ENCODE peak calls at places on chromosomes 13 and 19, in ten cellular contexts. K is psoas muscle; T is A549; U is naive thymus-derived CD4-positive, alpha-beta T cell; G is AG04450; E is left lung; H is right lobe of liver; W is uterus; Q is osteoblast; X is cardiac muscle cell. V is an unnamed sample.

GRCh38 chr19:48713041-48713863 is 6.3 kb downstream of the MAMSTR start:
- DNase-seq in E (no peak), G (no peak), K (no peak), H (no peak), W (no peak), Q (peak), U (no peak), X (no peak), T (peak), V (no peak)

GRCh38 chr13:105159794-105160193 is 1375.7 kb downstream of the EFNB2 start:
- DNase-seq in W (no peak), T (no peak), K (no peak), E (no peak), X (no peak), U (no peak), H (no peak), Q (no peak), G (no peak), V (no peak)

GRCh38 chr19:47210180-47210490 is 20.9 kb downstream of the BBC3 start:
- DNase-seq in K (no peak), G (no peak), H (no peak), U (no peak), Q (no peak), W (no peak), X (no peak), T (no peak), E (no peak), V (no peak)

GRCh38 chr19:2355168-2356035 is 4.7 kb upstream of the TMPRSS9 start:
- DNase-seq in W (no peak), G (no peak), X (no peak), Q (peak), K (peak), U (no peak), T (no peak), H (no peak), E (no peak), V (no peak)

GRCh38 chr19:10823690-10824089 is 12.3 kb downstream of the TMED1 start:
- DNase-seq in X (no peak), E (peak), G (no peak), K (no peak), T (no peak), Q (no peak), H (no peak), W (no peak), U (no peak), V (no peak)

GRCh38 chr13:50676602-50677001 is 166.9 kb downstream of the DLEU7 start:
- DNase-seq in Q (no peak), K (no peak), W (no peak), X (no peak), H (no peak), G (no peak), T (no peak), E (no peak), U (no peak), V (peak)

GRCh38 chr13:96141032-96141431 is 51.1 kb downstream of the HS6ST3 start:
- DNase-seq in H (no peak), Q (no peak), K (no peak), G (no peak), E (no peak), T (no peak), U (no peak), X (peak), W (no peak), V (peak)

GRCh38 chr19:3644351-3645066 is 17.9 kb upstream of the CACTIN start:
- DNase-seq in Q (no peak), E (no peak), G (no peak), T (no peak), W (no peak), H (peak), K (no peak), X (no peak), U (no peak), V (no peak)

GRCh38 chr19:4814625-4815425 is 16.7 kb downstream of the TICAM1 start:
- DNase-seq in H (no peak), W (no peak), K (no peak), T (no peak), E (no peak), U (no peak), X (no peak), Q (peak), G (peak), V (no peak)

GRCh38 chr19:52176574-52176973 is 5.2 kb upstream of the ZNF836 start:
- DNase-seq in G (no peak), H (no peak), K (no peak), U (no peak), Q (no peak), E (no peak), X (no peak), W (no peak), T (no peak), V (no peak)

GRCh38 chr13:22665531-22665930 is 515.2 kb upstream of the SGCG start:
- DNase-seq in U (no peak), X (no peak), Q (no peak), T (no peak), H (no peak), K (no peak), G (no peak), E (no peak), W (no peak), V (no peak)

GRCh38 chr13:51997641-51998330 is 13.5 kb downstream of the ATP7B start:
- DNase-seq in X (peak), Q (no peak), U (no peak), E (no peak), H (no peak), T (no peak), K (no peak), W (no peak), G (no peak), V (no peak)

GRCh38 chr13:29582171-29582570 is 13.3 kb downstream of the SLC7A1 start:
- DNase-seq in H (no peak), E (no peak), T (no peak), K (no peak), Q (no peak), W (no peak), U (no peak), G (no peak), X (no peak), V (no peak)

GRCh38 chr13:85864963-85865530 is 65.8 kb upstream of the SLITRK6 start:
- DNase-seq in T (no peak), H (no peak), X (peak), W (no peak), E (no peak), Q (no peak), K (no peak), G (peak), U (no peak), V (peak)

GRCh38 chr13:73216381-73216831 is 157.6 kb downstream of the KLF5 start:
- DNase-seq in G (no peak), Q (peak), K (no peak), H (no peak), W (no peak), X (no peak), U (no peak), E (no peak), T (no peak), V (no peak)

GRCh38 chr13:67619987-67620386 is 389.9 kb upstream of the PCDH9 start:
- DNase-seq in E (no peak), G (peak), H (no peak), K (no peak), X (no peak), W (no peak), U (no peak), Q (no peak), T (no peak), V (no peak)

GRCh38 chr13:37934339-37935191 is 65.0 kb upstream of the TRPC4 start:
- DNase-seq in E (no peak), Q (no peak), W (no peak), G (no peak), H (no peak), U (no peak), K (no peak), X (no peak), T (no peak), V (no peak)

GRCh38 chr13:39565036-39565949 is 37.7 kb downstream of the LHFPL6 start:
- DNase-seq in T (peak), E (no peak), K (peak), U (no peak), H (no peak), W (peak), X (no peak), G (peak), Q (peak), V (peak)

GRCh38 chr19:24054044-24054935 is 32.7 kb upstream of the ZNF254 start:
- DNase-seq in G (peak), H (no peak), T (peak), E (no peak), U (no peak), Q (no peak), W (no peak), X (no peak), K (no peak), V (peak)

GRCh38 chr19:3606690-3607289 is at the start of gene TBXA2R:
- DNase-seq in H (peak), Q (peak), X (peak), G (no peak), T (peak), W (peak), U (peak), K (peak), E (peak), V (no peak)

GRCh38 chr19:40265763-40266099 is 19.4 kb downstream of the AKT2 start:
- DNase-seq in G (no peak), W (no peak), E (no peak), X (no peak), H (no peak), Q (no peak), T (no peak), K (no peak), U (no peak), V (no peak)
- H3K27ac ChIP-seq in G (no peak), W (no peak), E (no peak), X (no peak), H (no peak), Q (no peak), T (no peak), K (peak), U (no peak), V (no peak)

DNA sequence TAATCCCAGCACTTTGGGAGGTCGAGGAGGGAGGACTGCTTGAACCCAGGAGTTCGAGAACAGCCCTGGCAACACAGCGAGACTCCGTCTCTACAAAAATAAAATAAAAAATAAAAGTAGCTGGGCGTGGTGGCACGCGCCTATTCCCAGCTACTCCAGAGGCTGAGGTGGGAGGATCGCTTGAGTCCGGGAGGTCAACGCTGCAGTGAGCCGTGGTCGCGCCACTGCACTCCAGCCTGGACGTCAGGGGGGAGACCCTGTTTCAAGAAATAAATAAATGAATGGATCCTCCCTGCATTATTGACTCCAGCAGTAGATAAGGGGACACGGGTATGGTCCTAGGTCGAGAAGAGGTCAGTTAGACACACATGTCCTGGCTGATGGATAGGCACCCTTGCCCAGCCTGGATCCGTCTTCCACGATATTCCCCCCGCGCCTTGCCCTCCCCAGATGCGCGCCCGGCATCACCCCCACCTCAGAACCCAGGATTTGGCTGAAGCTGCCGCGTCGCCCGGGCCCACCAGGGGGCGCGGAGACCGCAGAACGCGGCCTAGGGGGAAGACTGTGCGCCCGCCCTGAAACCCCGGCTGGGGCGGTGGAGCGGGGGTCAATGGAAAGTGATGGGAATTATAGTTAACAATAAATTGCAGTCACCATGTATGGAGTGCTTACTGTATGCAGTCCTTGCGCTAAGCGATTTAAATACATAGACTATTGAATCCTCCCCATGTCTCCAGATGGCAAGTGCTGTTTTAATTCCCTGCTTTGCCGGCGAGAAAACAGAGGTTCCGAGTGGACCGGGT is 2.1 kb upstream of the HOOK2 start:
- DNase-seq in W (peak), K (peak), G (no peak), U (peak), T (no peak), X (peak), H (peak), E (peak), Q (peak), V (no peak)
- H3K27ac ChIP-seq in W (peak), K (peak), G (peak), U (peak), T (peak), X (no peak), H (peak), E (peak), Q (peak), V (peak)

DNA sequence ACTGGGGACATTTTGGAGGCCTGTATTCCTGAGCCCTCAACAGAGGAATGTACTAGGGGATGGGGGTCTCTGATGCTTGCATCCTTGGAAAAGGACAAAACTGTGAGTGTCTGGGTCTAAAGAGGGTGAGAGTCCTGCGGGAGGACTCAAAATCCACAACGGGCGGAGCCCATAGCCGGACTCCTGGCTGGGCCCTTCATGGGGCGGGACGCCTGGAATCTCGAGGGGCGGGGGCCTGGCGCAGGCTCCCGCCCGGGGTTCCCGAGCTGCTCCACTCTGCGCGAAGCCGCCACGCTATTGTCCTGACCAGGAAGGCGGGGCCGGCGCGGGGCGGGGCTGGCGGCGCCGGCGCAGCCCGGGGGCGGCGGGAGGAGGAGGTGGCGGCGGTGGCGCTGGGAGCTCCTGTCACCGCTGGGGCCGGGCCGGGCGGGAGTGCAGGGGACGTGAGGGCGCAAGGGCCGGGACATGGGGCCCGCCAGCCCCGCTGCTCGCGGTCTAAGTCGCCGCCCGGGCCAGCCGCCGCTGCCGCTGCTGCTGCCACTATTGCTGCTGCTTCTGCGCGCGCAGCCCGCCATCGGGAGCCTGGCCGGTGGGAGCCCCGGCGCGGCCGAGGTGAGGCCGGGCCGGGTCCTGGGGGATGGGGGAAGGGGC is at the start of gene APLP1:
- DNase-seq in G (no peak), W (peak), E (peak), H (peak), K (peak), Q (peak), T (peak), U (peak), X (peak), V (no peak)
- H3K27ac ChIP-seq in G (no peak), W (no peak), E (no peak), H (no peak), K (no peak), Q (no peak), T (peak), U (no peak), X (no peak), V (no peak)

DNA sequence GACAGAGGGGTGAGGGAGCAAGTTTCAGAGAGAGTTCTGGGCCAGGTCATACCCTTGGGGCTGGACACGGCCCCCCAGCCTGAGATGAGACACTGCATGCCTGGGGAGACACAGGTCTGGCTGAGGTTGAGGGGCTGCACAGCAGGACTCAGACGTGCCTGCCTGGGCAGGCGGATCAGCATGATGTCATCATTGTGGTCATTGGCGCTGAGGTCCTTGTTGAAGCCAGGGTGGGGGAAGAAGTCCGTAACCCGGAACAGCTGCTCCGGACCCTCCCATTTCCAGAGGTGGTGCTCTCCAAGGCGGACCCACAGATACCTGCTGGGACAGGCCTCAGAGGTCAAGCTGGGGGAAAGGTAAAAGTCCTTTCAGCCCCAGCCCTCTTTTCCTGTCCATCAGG is 5.0 kb upstream of the KLK8 start:
- DNase-seq in X (no peak), U (no peak), K (no peak), W (no peak), E (no peak), G (no peak), Q (no peak), T (no peak), H (no peak), V (no peak)
- H3K27ac ChIP-seq in X (no peak), U (no peak), K (no peak), W (no peak), E (no peak), G (no peak), Q (no peak), T (no peak), H (no peak), V (no peak)

GRCh38 chr19:18562086-18562485 is 4.4 kb downstream of the KXD1 start:
- DNase-seq in T (no peak), X (no peak), K (peak), W (no peak), E (no peak), G (no peak), Q (peak), U (no peak), H (no peak), V (no peak)
- H3K27ac ChIP-seq in T (no peak), X (no peak), K (peak), W (peak), E (peak), G (peak), Q (peak), U (no peak), H (peak), V (no peak)

GRCh38 chr19:6185093-6185824 is 49.8 kb downstream of the ACSBG2 start:
- DNase-seq in K (no peak), T (no peak), W (no peak), U (no peak), X (no peak), Q (no peak), G (no peak), H (no peak), E (no peak), V (no peak)
- H3K27ac ChIP-seq in K (no peak), T (no peak), W (no peak), U (no peak), X (no peak), Q (no peak), G (no peak), H (no peak), E (no peak), V (no peak)